ENCODE peak calls at places on chromosomes 3 and 15, in eight cellular contexts. K is H9; H is retina; N is CD4-positive, alpha-beta T cell; V is HEK293T; G is activated CD4-positive, alpha-beta T cell treated with anti-CD3 and anti-CD28 coated beads for 36 hours; S is HT-29; A is AG04450. B is an unnamed sample.

GRCh38 chr15:58410353-58410752 is 21.4 kb upstream of the LIPC start:
- DNase-seq in A (no peak), K (no peak), H (no peak), N (peak; percentile 40), G (peak; percentile 48), V (no peak), S (no peak), B (no peak)

GRCh38 chr15:60903221-60903620 is 325.9 kb downstream of the RORA start:
- DNase-seq in N (no peak), V (no peak), K (no peak), A (no peak), H (no peak), G (no peak), S (no peak), B (no peak)

GRCh38 chr3:177354461-177354860 is 157.2 kb upstream of the TBL1XR1 start:
- DNase-seq in K (no peak), H (no peak), V (no peak), A (no peak), S (no peak), G (no peak), N (no peak), B (no peak)

GRCh38 chr3:42730294-42730693 is 27.7 kb upstream of the HHATL start:
- DNase-seq in S (no peak), G (no peak), K (peak; percentile 19), A (no peak), H (no peak), N (no peak), V (no peak), B (no peak)

GRCh38 chr3:177169936-177170722 is 27.2 kb downstream of the TBL1XR1 start:
- DNase-seq in V (no peak), S (no peak), H (no peak), G (no peak), A (no peak), K (no peak), N (no peak), B (no peak)

GRCh38 chr3:484302-484701 is 287.7 kb downstream of the CHL1 start:
- DNase-seq in V (no peak), S (no peak), G (no peak), A (no peak), H (no peak), N (no peak), K (no peak), B (no peak)

GRCh38 chr3:122247825-122248185 is 64.3 kb downstream of the CASR start:
- DNase-seq in N (no peak), G (no peak), H (peak; percentile 6), A (no peak), V (no peak), S (no peak), K (no peak), B (no peak)

GRCh38 chr15:31605467-31605931 is 278.9 kb downstream of the KLF13 start:
- DNase-seq in H (peak; percentile 30), N (no peak), V (no peak), A (no peak), S (no peak), G (peak; percentile 16), K (peak; percentile 61), B (no peak)

GRCh38 chr3:60870396-60870795 is 380.9 kb downstream of the FHIT start:
- DNase-seq in N (no peak), A (no peak), G (no peak), V (no peak), S (no peak), K (no peak), H (peak; percentile 4), B (no peak)

GRCh38 chr15:43105077-43105769 is 615 bp downstream of the UBR1 start:
- DNase-seq in S (peak; percentile 61), H (no peak), G (peak; percentile 45), N (no peak), A (no peak), K (no peak), V (peak; percentile 7), B (no peak)

GRCh38 chr3:83498617-83499016 is 1460.2 kb upstream of the CADM2 start:
- DNase-seq in V (no peak), N (no peak), G (no peak), K (no peak), S (no peak), H (no peak), A (no peak), B (no peak)

GRCh38 chr3:47711596-47711995 is 70.1 kb downstream of the SMARCC1 start:
- DNase-seq in A (no peak), G (no peak), V (no peak), N (no peak), S (no peak), H (no peak), K (no peak), B (no peak)

GRCh38 chr3:3821780-3822179 is 22.5 kb downstream of the LRRN1 start:
- DNase-seq in A (no peak), K (no peak), S (no peak), N (no peak), V (no peak), G (no peak), H (no peak), B (no peak)

GRCh38 chr15:72389231-72389630 is 8.9 kb upstream of the TMEM202 start:
- DNase-seq in H (no peak), V (no peak), S (no peak), A (no peak), G (no peak), K (no peak), N (no peak), B (no peak)

GRCh38 chr15:48897144-48897814 is 19.3 kb downstream of the EID1 start:
- DNase-seq in V (no peak), H (peak; percentile 20), G (no peak), A (peak; percentile 48), S (no peak), K (no peak), N (no peak), B (no peak)

GRCh38 chr15:32657198-32657886 is 15.8 kb downstream of the SCG5 start:
- DNase-seq in N (no peak), A (no peak), H (no peak), V (no peak), G (peak; percentile 13), S (peak; percentile 54), K (no peak), B (no peak)

GRCh38 chr3:129377615-129378014 is 50.8 kb downstream of the EFCAB12 start:
- DNase-seq in K (no peak), V (no peak), G (no peak), N (no peak), A (no peak), H (no peak), S (no peak), B (no peak)

GRCh38 chr3:141078200-141078599 is 27.1 kb downstream of the SPSB4 start:
- DNase-seq in H (no peak), N (no peak), S (no peak), A (no peak), G (no peak), V (no peak), K (no peak), B (no peak)

GRCh38 chr3:100492059-100492809 is at the start of gene TMEM45A:
- DNase-seq in V (peak; percentile 99), A (peak; percentile 85), N (peak; percentile 69), S (peak; percentile 93), K (peak; percentile 97), G (peak; percentile 91), H (peak; percentile 98), B (peak; percentile 76)

GRCh38 chr3:38453075-38453913 is at the start of gene ACVR2B:
- DNase-seq in H (peak; percentile 88), N (peak; percentile 62), K (peak; percentile 94), S (peak; percentile 51), G (peak; percentile 85), V (peak; percentile 91), A (peak; percentile 39), B (no peak)

GRCh38 chr3:130516645-130517512 is at the start of gene COL6A6:
- DNase-seq in H (peak; percentile 54), A (no peak), S (no peak), V (peak; percentile 36), N (no peak), G (no peak), K (peak; percentile 43), B (no peak)

GRCh38 chr3:8656240-8656639 is 11.6 kb upstream of the SSUH2 start:
- DNase-seq in V (no peak), H (no peak), K (no peak), S (no peak), N (no peak), G (no peak), A (no peak), B (no peak)

GRCh38 chr3:22609139-22609538 is 594.0 kb upstream of the UBE2E2 start:
- DNase-seq in G (no peak), N (no peak), S (no peak), H (no peak), V (no peak), K (no peak), A (no peak), B (no peak)

GRCh38 chr15:31268108-31268501 is 58.5 kb upstream of the KLF13 start:
- DNase-seq in G (no peak), S (no peak), N (no peak), K (peak; percentile 16), H (no peak), A (no peak), V (no peak), B (no peak)

GRCh38 chr3:126347543-126348161 is 9.6 kb downstream of the KLF15 start:
- DNase-seq in K (peak; percentile 19), A (no peak), G (no peak), V (no peak), N (no peak), H (no peak), S (no peak), B (no peak)

GRCh38 chr15:52679232-52680040 is at the start of gene ATOSA:
- DNase-seq in N (peak; percentile 86), V (peak; percentile 77), H (peak; percentile 97), A (peak; percentile 42), G (peak; percentile 95), K (peak; percentile 94), S (peak; percentile 87), B (no peak)

GRCh38 chr3:153463895-153464294 is 301.9 kb downstream of the RAP2B start:
- DNase-seq in K (no peak), A (no peak), V (no peak), S (no peak), G (no peak), H (no peak), N (no peak), B (no peak)

GRCh38 chr3:152968388-152969024 is 133.6 kb downstream of the P2RY1 start:
- DNase-seq in G (no peak), S (peak; percentile 52), K (no peak), H (no peak), N (no peak), V (no peak), A (no peak), B (no peak)

GRCh38 chr3:167762296-167762695 is 26.8 kb downstream of the SERPINI1 start:
- DNase-seq in S (no peak), H (no peak), A (no peak), G (no peak), V (no peak), N (no peak), K (no peak), B (no peak)

GRCh38 chr15:40252438-40253178 is 13.7 kb downstream of the PAK6 start:
- DNase-seq in S (peak; percentile 43), K (peak; percentile 70), G (peak; percentile 34), N (no peak), H (peak; percentile 70), V (no peak), A (no peak), B (no peak)

GRCh38 chr15:101313041-101313761 is 18.2 kb upstream of the SNRPA1 start:
- DNase-seq in S (no peak), V (no peak), K (peak; percentile 23), A (no peak), N (no peak), H (no peak), G (no peak), B (no peak)

GRCh38 chr3:127718916-127719290 is 46.2 kb downstream of the ABTB1 start:
- DNase-seq in S (no peak), H (no peak), G (no peak), A (no peak), K (no peak), V (no peak), N (no peak), B (no peak)

GRCh38 chr3:52190294-52190841 is 7.6 kb upstream of the ALAS1 start:
- DNase-seq in V (no peak), H (no peak), S (no peak), G (no peak), N (no peak), K (no peak), A (no peak), B (no peak)

GRCh38 chr15:65211157-65211982 is at the start of gene CILP:
- DNase-seq in H (no peak), S (no peak), A (peak; percentile 27), G (no peak), N (no peak), V (no peak), K (no peak), B (no peak)